ENCODE peak calls at places on chromosomes 5 and 9, in eight cellular contexts. One of them, this sample, is unnamed.

GRCh38 chr5:117665121-117665520 is 1090.5 kb upstream of the SEMA6A start:
- DNase-seq in amniotic epithelial cell: no peak
- DNase-seq in NT2/D1: no peak
- DNase-seq in stomach: no peak
- DNase-seq in stimulated activated CD8-positive, alpha-beta memory T cell treated with anti-CD3 and anti-CD28 coated beads, Interleukin-15, amount 100 ng/mL, for 4 hours: no peak
- DNase-seq in heart left ventricle: no peak
- DNase-seq in stimulated activated CD4-positive, alpha-beta T cell treated with anti-CD3 and anti-CD28 coated beads, Interleukin-12 subunit alpha, Interleukin-12 subunit beta, amount 100 ng/mL, for 4 hours: no peak
- DNase-seq in AG20443: no peak
- DNase-seq in this sample: no peak

GRCh38 chr5:132050136-132050535 is 10.3 kb upstream of the IL3 start:
- DNase-seq in amniotic epithelial cell: no peak
- DNase-seq in NT2/D1: no peak
- DNase-seq in stomach: peak; percentile 25
- DNase-seq in stimulated activated CD8-positive, alpha-beta memory T cell treated with anti-CD3 and anti-CD28 coated beads, Interleukin-15, amount 100 ng/mL, for 4 hours: no peak
- DNase-seq in heart left ventricle: no peak
- DNase-seq in stimulated activated CD4-positive, alpha-beta T cell treated with anti-CD3 and anti-CD28 coated beads, Interleukin-12 subunit alpha, Interleukin-12 subunit beta, amount 100 ng/mL, for 4 hours: no peak
- DNase-seq in AG20443: peak; percentile 4
- DNase-seq in this sample: no peak

GRCh38 chr5:75031366-75031765 is 21.0 kb downstream of the GCNT4 start:
- DNase-seq in amniotic epithelial cell: no peak
- DNase-seq in NT2/D1: no peak
- DNase-seq in stomach: no peak
- DNase-seq in stimulated activated CD8-positive, alpha-beta memory T cell treated with anti-CD3 and anti-CD28 coated beads, Interleukin-15, amount 100 ng/mL, for 4 hours: no peak
- DNase-seq in heart left ventricle: no peak
- DNase-seq in stimulated activated CD4-positive, alpha-beta T cell treated with anti-CD3 and anti-CD28 coated beads, Interleukin-12 subunit alpha, Interleukin-12 subunit beta, amount 100 ng/mL, for 4 hours: no peak
- DNase-seq in AG20443: no peak
- DNase-seq in this sample: no peak

GRCh38 chr9:33225319-33226152 is 14.4 kb upstream of the SPINK4 start:
- DNase-seq in amniotic epithelial cell: peak; percentile 80
- DNase-seq in NT2/D1: peak; percentile 36
- DNase-seq in stomach: peak; percentile 70
- DNase-seq in stimulated activated CD8-positive, alpha-beta memory T cell treated with anti-CD3 and anti-CD28 coated beads, Interleukin-15, amount 100 ng/mL, for 4 hours: peak; percentile 6
- DNase-seq in heart left ventricle: peak; percentile 51
- DNase-seq in stimulated activated CD4-positive, alpha-beta T cell treated with anti-CD3 and anti-CD28 coated beads, Interleukin-12 subunit alpha, Interleukin-12 subunit beta, amount 100 ng/mL, for 4 hours: peak; percentile 60
- DNase-seq in AG20443: peak; percentile 63
- DNase-seq in this sample: no peak

GRCh38 chr5:117454716-117455212 is 880.1 kb upstream of the SEMA6A start:
- DNase-seq in amniotic epithelial cell: peak; percentile 48
- DNase-seq in NT2/D1: no peak
- DNase-seq in stomach: peak; percentile 61
- DNase-seq in stimulated activated CD8-positive, alpha-beta memory T cell treated with anti-CD3 and anti-CD28 coated beads, Interleukin-15, amount 100 ng/mL, for 4 hours: no peak
- DNase-seq in heart left ventricle: peak; percentile 13
- DNase-seq in stimulated activated CD4-positive, alpha-beta T cell treated with anti-CD3 and anti-CD28 coated beads, Interleukin-12 subunit alpha, Interleukin-12 subunit beta, amount 100 ng/mL, for 4 hours: peak; percentile 19
- DNase-seq in AG20443: peak; percentile 7
- DNase-seq in this sample: peak; percentile 21

GRCh38 chr5:136064510-136064909 is 35.7 kb downstream of the TGFBI start:
- DNase-seq in amniotic epithelial cell: no peak
- DNase-seq in NT2/D1: no peak
- DNase-seq in stomach: no peak
- DNase-seq in stimulated activated CD8-positive, alpha-beta memory T cell treated with anti-CD3 and anti-CD28 coated beads, Interleukin-15, amount 100 ng/mL, for 4 hours: no peak
- DNase-seq in heart left ventricle: no peak
- DNase-seq in stimulated activated CD4-positive, alpha-beta T cell treated with anti-CD3 and anti-CD28 coated beads, Interleukin-12 subunit alpha, Interleukin-12 subunit beta, amount 100 ng/mL, for 4 hours: no peak
- DNase-seq in AG20443: no peak
- DNase-seq in this sample: no peak

GRCh38 chr9:130301483-130302286 is 36.1 kb downstream of the HMCN2 start:
- DNase-seq in amniotic epithelial cell: no peak
- DNase-seq in NT2/D1: no peak
- DNase-seq in stomach: no peak
- DNase-seq in stimulated activated CD8-positive, alpha-beta memory T cell treated with anti-CD3 and anti-CD28 coated beads, Interleukin-15, amount 100 ng/mL, for 4 hours: no peak
- DNase-seq in heart left ventricle: peak; percentile 87
- DNase-seq in stimulated activated CD4-positive, alpha-beta T cell treated with anti-CD3 and anti-CD28 coated beads, Interleukin-12 subunit alpha, Interleukin-12 subunit beta, amount 100 ng/mL, for 4 hours: no peak
- DNase-seq in AG20443: peak; percentile 92
- DNase-seq in this sample: no peak

GRCh38 chr5:17190242-17190778 is 27.1 kb upstream of the BASP1 start:
- DNase-seq in amniotic epithelial cell: peak; percentile 98
- DNase-seq in NT2/D1: peak; percentile 55
- DNase-seq in stomach: no peak
- DNase-seq in stimulated activated CD8-positive, alpha-beta memory T cell treated with anti-CD3 and anti-CD28 coated beads, Interleukin-15, amount 100 ng/mL, for 4 hours: no peak
- DNase-seq in heart left ventricle: no peak
- DNase-seq in stimulated activated CD4-positive, alpha-beta T cell treated with anti-CD3 and anti-CD28 coated beads, Interleukin-12 subunit alpha, Interleukin-12 subunit beta, amount 100 ng/mL, for 4 hours: no peak
- DNase-seq in AG20443: peak; percentile 47
- DNase-seq in this sample: no peak

GRCh38 chr9:69326261-69326660 is 1.2 kb downstream of the ENTREP1 start:
- DNase-seq in amniotic epithelial cell: no peak
- DNase-seq in NT2/D1: no peak
- DNase-seq in stomach: no peak
- DNase-seq in stimulated activated CD8-positive, alpha-beta memory T cell treated with anti-CD3 and anti-CD28 coated beads, Interleukin-15, amount 100 ng/mL, for 4 hours: no peak
- DNase-seq in heart left ventricle: peak; percentile 29
- DNase-seq in stimulated activated CD4-positive, alpha-beta T cell treated with anti-CD3 and anti-CD28 coated beads, Interleukin-12 subunit alpha, Interleukin-12 subunit beta, amount 100 ng/mL, for 4 hours: no peak
- DNase-seq in AG20443: no peak
- DNase-seq in this sample: no peak

GRCh38 chr9:120777229-120777628 is 16.0 kb downstream of the FBXW2 start:
- DNase-seq in amniotic epithelial cell: no peak
- DNase-seq in NT2/D1: no peak
- DNase-seq in stomach: no peak
- DNase-seq in stimulated activated CD8-positive, alpha-beta memory T cell treated with anti-CD3 and anti-CD28 coated beads, Interleukin-15, amount 100 ng/mL, for 4 hours: no peak
- DNase-seq in heart left ventricle: no peak
- DNase-seq in stimulated activated CD4-positive, alpha-beta T cell treated with anti-CD3 and anti-CD28 coated beads, Interleukin-12 subunit alpha, Interleukin-12 subunit beta, amount 100 ng/mL, for 4 hours: no peak
- DNase-seq in AG20443: no peak
- DNase-seq in this sample: no peak

GRCh38 chr9:133524679-133525228 is at the start of gene MYMK:
- DNase-seq in amniotic epithelial cell: no peak
- DNase-seq in NT2/D1: no peak
- DNase-seq in stomach: no peak
- DNase-seq in stimulated activated CD8-positive, alpha-beta memory T cell treated with anti-CD3 and anti-CD28 coated beads, Interleukin-15, amount 100 ng/mL, for 4 hours: no peak
- DNase-seq in heart left ventricle: peak; percentile 20
- DNase-seq in stimulated activated CD4-positive, alpha-beta T cell treated with anti-CD3 and anti-CD28 coated beads, Interleukin-12 subunit alpha, Interleukin-12 subunit beta, amount 100 ng/mL, for 4 hours: no peak
- DNase-seq in AG20443: no peak
- DNase-seq in this sample: no peak

GRCh38 chr5:159669559-159669958 is 246.7 kb upstream of the ADRA1B start:
- DNase-seq in amniotic epithelial cell: peak; percentile 8
- DNase-seq in NT2/D1: no peak
- DNase-seq in stomach: no peak
- DNase-seq in stimulated activated CD8-positive, alpha-beta memory T cell treated with anti-CD3 and anti-CD28 coated beads, Interleukin-15, amount 100 ng/mL, for 4 hours: no peak
- DNase-seq in heart left ventricle: no peak
- DNase-seq in stimulated activated CD4-positive, alpha-beta T cell treated with anti-CD3 and anti-CD28 coated beads, Interleukin-12 subunit alpha, Interleukin-12 subunit beta, amount 100 ng/mL, for 4 hours: no peak
- DNase-seq in AG20443: no peak
- DNase-seq in this sample: no peak

GRCh38 chr5:3339092-3339797 is 256.4 kb upstream of the IRX1 start:
- DNase-seq in amniotic epithelial cell: no peak
- DNase-seq in NT2/D1: no peak
- DNase-seq in stomach: no peak
- DNase-seq in stimulated activated CD8-positive, alpha-beta memory T cell treated with anti-CD3 and anti-CD28 coated beads, Interleukin-15, amount 100 ng/mL, for 4 hours: no peak
- DNase-seq in heart left ventricle: no peak
- DNase-seq in stimulated activated CD4-positive, alpha-beta T cell treated with anti-CD3 and anti-CD28 coated beads, Interleukin-12 subunit alpha, Interleukin-12 subunit beta, amount 100 ng/mL, for 4 hours: no peak
- DNase-seq in AG20443: peak; percentile 70
- DNase-seq in this sample: no peak

GRCh38 chr5:122500245-122501086 is 188.4 kb downstream of the SNCAIP start:
- DNase-seq in amniotic epithelial cell: peak; percentile 60
- DNase-seq in NT2/D1: peak; percentile 55
- DNase-seq in stomach: no peak
- DNase-seq in stimulated activated CD8-positive, alpha-beta memory T cell treated with anti-CD3 and anti-CD28 coated beads, Interleukin-15, amount 100 ng/mL, for 4 hours: no peak
- DNase-seq in heart left ventricle: no peak
- DNase-seq in stimulated activated CD4-positive, alpha-beta T cell treated with anti-CD3 and anti-CD28 coated beads, Interleukin-12 subunit alpha, Interleukin-12 subunit beta, amount 100 ng/mL, for 4 hours: no peak
- DNase-seq in AG20443: peak; percentile 74
- DNase-seq in this sample: no peak

GRCh38 chr9:82147798-82148440 is 159.3 kb downstream of the SPATA31D1 start:
- DNase-seq in amniotic epithelial cell: no peak
- DNase-seq in NT2/D1: no peak
- DNase-seq in stomach: no peak
- DNase-seq in stimulated activated CD8-positive, alpha-beta memory T cell treated with anti-CD3 and anti-CD28 coated beads, Interleukin-15, amount 100 ng/mL, for 4 hours: no peak
- DNase-seq in heart left ventricle: no peak
- DNase-seq in stimulated activated CD4-positive, alpha-beta T cell treated with anti-CD3 and anti-CD28 coated beads, Interleukin-12 subunit alpha, Interleukin-12 subunit beta, amount 100 ng/mL, for 4 hours: no peak
- DNase-seq in AG20443: no peak
- DNase-seq in this sample: no peak

GRCh38 chr5:92544567-92544966 is 1036.5 kb downstream of the NR2F1-AS1 start:
- DNase-seq in amniotic epithelial cell: peak; percentile 92
- DNase-seq in NT2/D1: no peak
- DNase-seq in stomach: no peak
- DNase-seq in stimulated activated CD8-positive, alpha-beta memory T cell treated with anti-CD3 and anti-CD28 coated beads, Interleukin-15, amount 100 ng/mL, for 4 hours: no peak
- DNase-seq in heart left ventricle: no peak
- DNase-seq in stimulated activated CD4-positive, alpha-beta T cell treated with anti-CD3 and anti-CD28 coated beads, Interleukin-12 subunit alpha, Interleukin-12 subunit beta, amount 100 ng/mL, for 4 hours: no peak
- DNase-seq in AG20443: no peak
- DNase-seq in this sample: no peak

GRCh38 chr9:134544388-134545212 is 97.0 kb upstream of the COL5A1 start:
- DNase-seq in amniotic epithelial cell: peak; percentile 72
- DNase-seq in NT2/D1: peak; percentile 82
- DNase-seq in stomach: no peak
- DNase-seq in stimulated activated CD8-positive, alpha-beta memory T cell treated with anti-CD3 and anti-CD28 coated beads, Interleukin-15, amount 100 ng/mL, for 4 hours: no peak
- DNase-seq in heart left ventricle: peak; percentile 65
- DNase-seq in stimulated activated CD4-positive, alpha-beta T cell treated with anti-CD3 and anti-CD28 coated beads, Interleukin-12 subunit alpha, Interleukin-12 subunit beta, amount 100 ng/mL, for 4 hours: no peak
- DNase-seq in AG20443: peak; percentile 63
- DNase-seq in this sample: no peak

GRCh38 chr5:86137297-86137696 is 480.4 kb upstream of the COX7C start:
- DNase-seq in amniotic epithelial cell: no peak
- DNase-seq in NT2/D1: no peak
- DNase-seq in stomach: no peak
- DNase-seq in stimulated activated CD8-positive, alpha-beta memory T cell treated with anti-CD3 and anti-CD28 coated beads, Interleukin-15, amount 100 ng/mL, for 4 hours: no peak
- DNase-seq in heart left ventricle: no peak
- DNase-seq in stimulated activated CD4-positive, alpha-beta T cell treated with anti-CD3 and anti-CD28 coated beads, Interleukin-12 subunit alpha, Interleukin-12 subunit beta, amount 100 ng/mL, for 4 hours: no peak
- DNase-seq in AG20443: no peak
- DNase-seq in this sample: no peak

GRCh38 chr5:35029333-35029732 is 18.4 kb downstream of the AGXT2 start:
- DNase-seq in amniotic epithelial cell: peak; percentile 80
- DNase-seq in NT2/D1: no peak
- DNase-seq in stomach: no peak
- DNase-seq in stimulated activated CD8-positive, alpha-beta memory T cell treated with anti-CD3 and anti-CD28 coated beads, Interleukin-15, amount 100 ng/mL, for 4 hours: no peak
- DNase-seq in heart left ventricle: no peak
- DNase-seq in stimulated activated CD4-positive, alpha-beta T cell treated with anti-CD3 and anti-CD28 coated beads, Interleukin-12 subunit alpha, Interleukin-12 subunit beta, amount 100 ng/mL, for 4 hours: no peak
- DNase-seq in AG20443: no peak
- DNase-seq in this sample: no peak

GRCh38 chr5:124744170-124744911 is 2.1 kb downstream of the ZNF608 start:
- DNase-seq in amniotic epithelial cell: peak; percentile 58
- DNase-seq in NT2/D1: no peak
- DNase-seq in stomach: peak; percentile 76
- DNase-seq in stimulated activated CD8-positive, alpha-beta memory T cell treated with anti-CD3 and anti-CD28 coated beads, Interleukin-15, amount 100 ng/mL, for 4 hours: no peak
- DNase-seq in heart left ventricle: peak; percentile 65
- DNase-seq in stimulated activated CD4-positive, alpha-beta T cell treated with anti-CD3 and anti-CD28 coated beads, Interleukin-12 subunit alpha, Interleukin-12 subunit beta, amount 100 ng/mL, for 4 hours: no peak
- DNase-seq in AG20443: no peak
- DNase-seq in this sample: no peak

GRCh38 chr5:135139397-135140134 is 105.5 kb upstream of the PITX1 start:
- DNase-seq in amniotic epithelial cell: peak; percentile 97
- DNase-seq in NT2/D1: no peak
- DNase-seq in stomach: no peak
- DNase-seq in stimulated activated CD8-positive, alpha-beta memory T cell treated with anti-CD3 and anti-CD28 coated beads, Interleukin-15, amount 100 ng/mL, for 4 hours: no peak
- DNase-seq in heart left ventricle: no peak
- DNase-seq in stimulated activated CD4-positive, alpha-beta T cell treated with anti-CD3 and anti-CD28 coated beads, Interleukin-12 subunit alpha, Interleukin-12 subunit beta, amount 100 ng/mL, for 4 hours: no peak
- DNase-seq in AG20443: peak; percentile 87
- DNase-seq in this sample: no peak

GRCh38 chr5:179327026-179327735 is 18.1 kb downstream of the ADAMTS2 start:
- DNase-seq in amniotic epithelial cell: no peak
- DNase-seq in NT2/D1: no peak
- DNase-seq in stomach: no peak
- DNase-seq in stimulated activated CD8-positive, alpha-beta memory T cell treated with anti-CD3 and anti-CD28 coated beads, Interleukin-15, amount 100 ng/mL, for 4 hours: no peak
- DNase-seq in heart left ventricle: peak; percentile 4
- DNase-seq in stimulated activated CD4-positive, alpha-beta T cell treated with anti-CD3 and anti-CD28 coated beads, Interleukin-12 subunit alpha, Interleukin-12 subunit beta, amount 100 ng/mL, for 4 hours: no peak
- DNase-seq in AG20443: no peak
- DNase-seq in this sample: no peak

GRCh38 chr9:130962418-130963316 is 23.6 kb upstream of the FIBCD1 start:
- DNase-seq in amniotic epithelial cell: peak; percentile 90
- DNase-seq in NT2/D1: no peak
- DNase-seq in stomach: peak; percentile 31
- DNase-seq in stimulated activated CD8-positive, alpha-beta memory T cell treated with anti-CD3 and anti-CD28 coated beads, Interleukin-15, amount 100 ng/mL, for 4 hours: no peak
- DNase-seq in heart left ventricle: no peak
- DNase-seq in stimulated activated CD4-positive, alpha-beta T cell treated with anti-CD3 and anti-CD28 coated beads, Interleukin-12 subunit alpha, Interleukin-12 subunit beta, amount 100 ng/mL, for 4 hours: no peak
- DNase-seq in AG20443: peak; percentile 99
- DNase-seq in this sample: no peak

GRCh38 chr9:14909631-14910177 is 524 bp downstream of the FREM1 start:
- DNase-seq in amniotic epithelial cell: no peak
- DNase-seq in NT2/D1: peak; percentile 16
- DNase-seq in stomach: no peak
- DNase-seq in stimulated activated CD8-positive, alpha-beta memory T cell treated with anti-CD3 and anti-CD28 coated beads, Interleukin-15, amount 100 ng/mL, for 4 hours: no peak
- DNase-seq in heart left ventricle: no peak
- DNase-seq in stimulated activated CD4-positive, alpha-beta T cell treated with anti-CD3 and anti-CD28 coated beads, Interleukin-12 subunit alpha, Interleukin-12 subunit beta, amount 100 ng/mL, for 4 hours: no peak
- DNase-seq in AG20443: no peak
- DNase-seq in this sample: no peak

GRCh38 chr5:96789794-96790193 is 18.0 kb downstream of the ERAP1 start:
- DNase-seq in amniotic epithelial cell: no peak
- DNase-seq in NT2/D1: no peak
- DNase-seq in stomach: no peak
- DNase-seq in stimulated activated CD8-positive, alpha-beta memory T cell treated with anti-CD3 and anti-CD28 coated beads, Interleukin-15, amount 100 ng/mL, for 4 hours: no peak
- DNase-seq in heart left ventricle: no peak
- DNase-seq in stimulated activated CD4-positive, alpha-beta T cell treated with anti-CD3 and anti-CD28 coated beads, Interleukin-12 subunit alpha, Interleukin-12 subunit beta, amount 100 ng/mL, for 4 hours: no peak
- DNase-seq in AG20443: no peak
- DNase-seq in this sample: no peak

GRCh38 chr9:37936965-37937364 is 33.0 kb upstream of the SLC25A51 start:
- DNase-seq in amniotic epithelial cell: peak; percentile 90
- DNase-seq in NT2/D1: peak; percentile 40
- DNase-seq in stomach: no peak
- DNase-seq in stimulated activated CD8-positive, alpha-beta memory T cell treated with anti-CD3 and anti-CD28 coated beads, Interleukin-15, amount 100 ng/mL, for 4 hours: no peak
- DNase-seq in heart left ventricle: peak; percentile 77
- DNase-seq in stimulated activated CD4-positive, alpha-beta T cell treated with anti-CD3 and anti-CD28 coated beads, Interleukin-12 subunit alpha, Interleukin-12 subunit beta, amount 100 ng/mL, for 4 hours: no peak
- DNase-seq in AG20443: peak; percentile 85
- DNase-seq in this sample: peak; percentile 18

GRCh38 chr9:22838266-22838665 is 391.6 kb downstream of the DMRTA1 start:
- DNase-seq in amniotic epithelial cell: no peak
- DNase-seq in NT2/D1: no peak
- DNase-seq in stomach: no peak
- DNase-seq in stimulated activated CD8-positive, alpha-beta memory T cell treated with anti-CD3 and anti-CD28 coated beads, Interleukin-15, amount 100 ng/mL, for 4 hours: no peak
- DNase-seq in heart left ventricle: no peak
- DNase-seq in stimulated activated CD4-positive, alpha-beta T cell treated with anti-CD3 and anti-CD28 coated beads, Interleukin-12 subunit alpha, Interleukin-12 subunit beta, amount 100 ng/mL, for 4 hours: no peak
- DNase-seq in AG20443: no peak
- DNase-seq in this sample: no peak

GRCh38 chr5:151562019-151562707 is 29.0 kb downstream of the FAT2 start:
- DNase-seq in amniotic epithelial cell: no peak
- DNase-seq in NT2/D1: peak; percentile 18
- DNase-seq in stomach: no peak
- DNase-seq in stimulated activated CD8-positive, alpha-beta memory T cell treated with anti-CD3 and anti-CD28 coated beads, Interleukin-15, amount 100 ng/mL, for 4 hours: no peak
- DNase-seq in heart left ventricle: no peak
- DNase-seq in stimulated activated CD4-positive, alpha-beta T cell treated with anti-CD3 and anti-CD28 coated beads, Interleukin-12 subunit alpha, Interleukin-12 subunit beta, amount 100 ng/mL, for 4 hours: no peak
- DNase-seq in AG20443: no peak
- DNase-seq in this sample: no peak

GRCh38 chr9:27591093-27591492 is 17.8 kb upstream of the C9orf72 start:
- DNase-seq in amniotic epithelial cell: no peak
- DNase-seq in NT2/D1: no peak
- DNase-seq in stomach: no peak
- DNase-seq in stimulated activated CD8-positive, alpha-beta memory T cell treated with anti-CD3 and anti-CD28 coated beads, Interleukin-15, amount 100 ng/mL, for 4 hours: no peak
- DNase-seq in heart left ventricle: no peak
- DNase-seq in stimulated activated CD4-positive, alpha-beta T cell treated with anti-CD3 and anti-CD28 coated beads, Interleukin-12 subunit alpha, Interleukin-12 subunit beta, amount 100 ng/mL, for 4 hours: no peak
- DNase-seq in AG20443: no peak
- DNase-seq in this sample: no peak

This sample was measured in CMK.